ENCODE peak calls at places on chromosome 1, in nine cellular contexts. One of them, this sample, is unnamed.

GRCh38 chr1:50080904-50081586 is 27.7 kb upstream of the ELAVL4 start:
- DNase-seq in ovary: no peak
- DNase-seq in cardiac muscle cell: no peak
- DNase-seq in BJ: no peak
- DNase-seq in psoas muscle: no peak
- DNase-seq in tibial artery: no peak
- DNase-seq in CD8-positive, alpha-beta memory T cell: no peak
- DNase-seq in left ventricle myocardium inferior: no peak
- DNase-seq in NT2/D1: no peak
- DNase-seq in this sample: no peak

GRCh38 chr1:92877792-92878191 is 46.0 kb downstream of the RPL5 start:
- DNase-seq in ovary: no peak
- DNase-seq in cardiac muscle cell: no peak
- DNase-seq in BJ: no peak
- DNase-seq in psoas muscle: no peak
- DNase-seq in tibial artery: no peak
- DNase-seq in CD8-positive, alpha-beta memory T cell: no peak
- DNase-seq in left ventricle myocardium inferior: no peak
- DNase-seq in NT2/D1: no peak
- DNase-seq in this sample: no peak

GRCh38 chr1:156705918-156706646 is 699 bp upstream of the CRABP2 start:
- DNase-seq in ovary: peak; percentile 83
- DNase-seq in cardiac muscle cell: peak; percentile 85
- DNase-seq in BJ: no peak
- DNase-seq in psoas muscle: peak; percentile 68
- DNase-seq in tibial artery: peak; percentile 74
- DNase-seq in CD8-positive, alpha-beta memory T cell: peak; percentile 62
- DNase-seq in left ventricle myocardium inferior: peak; percentile 60
- DNase-seq in NT2/D1: peak; percentile 93
- DNase-seq in this sample: peak; percentile 69

GRCh38 chr1:160954158-160955104 is at the start of gene ITLN2:
- DNase-seq in ovary: peak; percentile 28
- DNase-seq in cardiac muscle cell: peak; percentile 68
- DNase-seq in BJ: no peak
- DNase-seq in psoas muscle: no peak
- DNase-seq in tibial artery: no peak
- DNase-seq in CD8-positive, alpha-beta memory T cell: peak; percentile 8
- DNase-seq in left ventricle myocardium inferior: no peak
- DNase-seq in NT2/D1: peak; percentile 79
- DNase-seq in this sample: no peak

GRCh38 chr1:230650300-230650699 is 8.0 kb downstream of the COG2 start:
- DNase-seq in ovary: no peak
- DNase-seq in cardiac muscle cell: no peak
- DNase-seq in BJ: no peak
- DNase-seq in psoas muscle: no peak
- DNase-seq in tibial artery: no peak
- DNase-seq in CD8-positive, alpha-beta memory T cell: no peak
- DNase-seq in left ventricle myocardium inferior: no peak
- DNase-seq in NT2/D1: no peak
- DNase-seq in this sample: no peak

GRCh38 chr1:26700711-26701110 is 4.9 kb downstream of the ARID1A start:
- DNase-seq in ovary: no peak
- DNase-seq in cardiac muscle cell: no peak
- DNase-seq in BJ: no peak
- DNase-seq in psoas muscle: no peak
- DNase-seq in tibial artery: no peak
- DNase-seq in CD8-positive, alpha-beta memory T cell: no peak
- DNase-seq in left ventricle myocardium inferior: no peak
- DNase-seq in NT2/D1: no peak
- DNase-seq in this sample: no peak

GRCh38 chr1:24175033-24175755 is 11.9 kb downstream of the IFNLR1 start:
- DNase-seq in ovary: no peak
- DNase-seq in cardiac muscle cell: no peak
- DNase-seq in BJ: no peak
- DNase-seq in psoas muscle: no peak
- DNase-seq in tibial artery: no peak
- DNase-seq in CD8-positive, alpha-beta memory T cell: no peak
- DNase-seq in left ventricle myocardium inferior: no peak
- DNase-seq in NT2/D1: no peak
- DNase-seq in this sample: no peak

GRCh38 chr1:110746644-110747259 is 72.0 kb upstream of the KCNA3 start:
- DNase-seq in ovary: no peak
- DNase-seq in cardiac muscle cell: peak; percentile 88
- DNase-seq in BJ: no peak
- DNase-seq in psoas muscle: peak; percentile 19
- DNase-seq in tibial artery: no peak
- DNase-seq in CD8-positive, alpha-beta memory T cell: peak; percentile 39
- DNase-seq in left ventricle myocardium inferior: peak; percentile 22
- DNase-seq in NT2/D1: peak; percentile 58
- DNase-seq in this sample: peak; percentile 51

GRCh38 chr1:45617618-45618017 is 6.2 kb downstream of the CCDC17 start:
- DNase-seq in ovary: no peak
- DNase-seq in cardiac muscle cell: no peak
- DNase-seq in BJ: no peak
- DNase-seq in psoas muscle: no peak
- DNase-seq in tibial artery: no peak
- DNase-seq in CD8-positive, alpha-beta memory T cell: no peak
- DNase-seq in left ventricle myocardium inferior: no peak
- DNase-seq in NT2/D1: no peak
- DNase-seq in this sample: no peak

GRCh38 chr1:155466996-155467395 is 95.6 kb downstream of the ASH1L start:
- DNase-seq in ovary: no peak
- DNase-seq in cardiac muscle cell: no peak
- DNase-seq in BJ: peak; percentile 34
- DNase-seq in psoas muscle: no peak
- DNase-seq in tibial artery: no peak
- DNase-seq in CD8-positive, alpha-beta memory T cell: no peak
- DNase-seq in left ventricle myocardium inferior: no peak
- DNase-seq in NT2/D1: no peak
- DNase-seq in this sample: no peak

GRCh38 chr1:95323117-95323516 is 89.1 kb downstream of the RWDD3 start:
- DNase-seq in ovary: no peak
- DNase-seq in cardiac muscle cell: no peak
- DNase-seq in BJ: no peak
- DNase-seq in psoas muscle: no peak
- DNase-seq in tibial artery: no peak
- DNase-seq in CD8-positive, alpha-beta memory T cell: no peak
- DNase-seq in left ventricle myocardium inferior: no peak
- DNase-seq in NT2/D1: no peak
- DNase-seq in this sample: no peak

GRCh38 chr1:44237721-44238457 is 24.6 kb downstream of the DMAP1 start:
- DNase-seq in ovary: peak; percentile 60
- DNase-seq in cardiac muscle cell: peak; percentile 83
- DNase-seq in BJ: peak; percentile 52
- DNase-seq in psoas muscle: no peak
- DNase-seq in tibial artery: peak; percentile 83
- DNase-seq in CD8-positive, alpha-beta memory T cell: no peak
- DNase-seq in left ventricle myocardium inferior: no peak
- DNase-seq in NT2/D1: peak; percentile 71
- DNase-seq in this sample: peak; percentile 66

GRCh38 chr1:74362691-74363090 is 127.5 kb downstream of the TNNI3K start:
- DNase-seq in ovary: no peak
- DNase-seq in cardiac muscle cell: no peak
- DNase-seq in BJ: no peak
- DNase-seq in psoas muscle: no peak
- DNase-seq in tibial artery: no peak
- DNase-seq in CD8-positive, alpha-beta memory T cell: no peak
- DNase-seq in left ventricle myocardium inferior: no peak
- DNase-seq in NT2/D1: no peak
- DNase-seq in this sample: no peak
- H3K36me3 ChIP-seq in ovary: no peaks in the 10 kb centered on the region
- H3K36me3 ChIP-seq in cardiac muscle cell: no peaks in the 10 kb centered on the region
- H3K36me3 ChIP-seq in BJ: no peaks in the 10 kb centered on the region
- H3K36me3 ChIP-seq in psoas muscle: no peaks in the 10 kb centered on the region
- H3K36me3 ChIP-seq in tibial artery: no peaks in the 10 kb centered on the region
- H3K36me3 ChIP-seq in CD8-positive, alpha-beta memory T cell: no peaks in the 10 kb centered on the region
- H3K36me3 ChIP-seq in left ventricle myocardium inferior: peaks cover 9% of the 10 kb centered on the region
- H3K36me3 ChIP-seq in NT2/D1: no peaks in the 10 kb centered on the region
- H3K36me3 ChIP-seq in this sample: no peaks in the 10 kb centered on the region

GRCh38 chr1:35452086-35452485 is 105.1 kb downstream of the KIAA0319L start:
- DNase-seq in ovary: no peak
- DNase-seq in cardiac muscle cell: peak; percentile 23
- DNase-seq in BJ: peak; percentile 36
- DNase-seq in psoas muscle: peak; percentile 44
- DNase-seq in tibial artery: peak; percentile 71
- DNase-seq in CD8-positive, alpha-beta memory T cell: no peak
- DNase-seq in left ventricle myocardium inferior: peak; percentile 60
- DNase-seq in NT2/D1: no peak
- DNase-seq in this sample: no peak
- H3K36me3 ChIP-seq in ovary: no peaks in the 10 kb centered on the region
- H3K36me3 ChIP-seq in cardiac muscle cell: peaks cover 40% of the 10 kb centered on the region
- H3K36me3 ChIP-seq in BJ: peaks cover 8% of the 10 kb centered on the region
- H3K36me3 ChIP-seq in psoas muscle: peaks cover 7% of the 10 kb centered on the region
- H3K36me3 ChIP-seq in tibial artery: peaks cover 32% of the 10 kb centered on the region
- H3K36me3 ChIP-seq in CD8-positive, alpha-beta memory T cell: peaks cover 26% of the 10 kb centered on the region
- H3K36me3 ChIP-seq in left ventricle myocardium inferior: peaks cover 65% of the 10 kb centered on the region
- H3K36me3 ChIP-seq in NT2/D1: peaks cover 83% of the 10 kb centered on the region
- H3K36me3 ChIP-seq in this sample: peaks cover 6% of the 10 kb centered on the region

GRCh38 chr1:36285450-36286101 is 20.6 kb upstream of the SH3D21 start:
- DNase-seq in ovary: peak; percentile 79
- DNase-seq in cardiac muscle cell: peak; percentile 88
- DNase-seq in BJ: no peak
- DNase-seq in psoas muscle: no peak
- DNase-seq in tibial artery: no peak
- DNase-seq in CD8-positive, alpha-beta memory T cell: peak; percentile 49
- DNase-seq in left ventricle myocardium inferior: no peak
- DNase-seq in NT2/D1: peak; percentile 81
- DNase-seq in this sample: no peak
- H3K36me3 ChIP-seq in ovary: no peaks in the 10 kb centered on the region
- H3K36me3 ChIP-seq in cardiac muscle cell: peaks cover 38% of the 10 kb centered on the region
- H3K36me3 ChIP-seq in BJ: peaks cover 21% of the 10 kb centered on the region
- H3K36me3 ChIP-seq in psoas muscle: peaks cover 4% of the 10 kb centered on the region
- H3K36me3 ChIP-seq in tibial artery: peaks cover 39% of the 10 kb centered on the region
- H3K36me3 ChIP-seq in CD8-positive, alpha-beta memory T cell: peaks cover 62% of the 10 kb centered on the region
- H3K36me3 ChIP-seq in left ventricle myocardium inferior: peaks cover 70% of the 10 kb centered on the region
- H3K36me3 ChIP-seq in NT2/D1: peaks cover 91% of the 10 kb centered on the region
- H3K36me3 ChIP-seq in this sample: peaks cover 2% of the 10 kb centered on the region

DNA sequence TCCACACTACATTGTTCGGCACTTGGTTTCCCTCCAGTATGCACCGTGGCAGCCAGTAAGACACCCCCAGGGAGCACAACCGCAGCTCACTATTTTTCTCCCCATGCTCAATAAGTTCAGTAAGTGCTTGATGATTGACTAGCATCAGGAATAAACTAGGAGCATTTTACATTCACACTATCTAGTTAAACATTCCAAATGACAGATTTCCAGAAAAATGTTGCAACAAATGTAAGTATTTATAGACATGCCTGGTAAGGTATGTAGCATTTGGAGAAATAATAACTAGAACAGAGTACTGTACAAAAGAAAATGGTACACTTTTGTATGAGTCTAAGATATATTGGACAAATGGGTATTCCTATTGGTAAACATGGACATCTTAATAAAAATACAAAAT is 92.9 kb downstream of the SLC45A1 start:
- DNase-seq in ovary: no peak
- DNase-seq in cardiac muscle cell: no peak
- DNase-seq in BJ: no peak
- DNase-seq in psoas muscle: no peak
- DNase-seq in tibial artery: no peak
- DNase-seq in CD8-positive, alpha-beta memory T cell: no peak
- DNase-seq in left ventricle myocardium inferior: no peak
- DNase-seq in NT2/D1: no peak
- DNase-seq in this sample: no peak
- H3K36me3 ChIP-seq in ovary: no peaks in the 10 kb centered on the region
- H3K36me3 ChIP-seq in cardiac muscle cell: no peaks in the 10 kb centered on the region
- H3K36me3 ChIP-seq in BJ: peaks cover 1% of the 10 kb centered on the region
- H3K36me3 ChIP-seq in psoas muscle: peaks cover 2% of the 10 kb centered on the region
- H3K36me3 ChIP-seq in tibial artery: no peaks in the 10 kb centered on the region
- H3K36me3 ChIP-seq in CD8-positive, alpha-beta memory T cell: no peaks in the 10 kb centered on the region
- H3K36me3 ChIP-seq in left ventricle myocardium inferior: peaks cover 24% of the 10 kb centered on the region
- H3K36me3 ChIP-seq in NT2/D1: peaks cover 43% of the 10 kb centered on the region
- H3K36me3 ChIP-seq in this sample: no peaks in the 10 kb centered on the region

DNA sequence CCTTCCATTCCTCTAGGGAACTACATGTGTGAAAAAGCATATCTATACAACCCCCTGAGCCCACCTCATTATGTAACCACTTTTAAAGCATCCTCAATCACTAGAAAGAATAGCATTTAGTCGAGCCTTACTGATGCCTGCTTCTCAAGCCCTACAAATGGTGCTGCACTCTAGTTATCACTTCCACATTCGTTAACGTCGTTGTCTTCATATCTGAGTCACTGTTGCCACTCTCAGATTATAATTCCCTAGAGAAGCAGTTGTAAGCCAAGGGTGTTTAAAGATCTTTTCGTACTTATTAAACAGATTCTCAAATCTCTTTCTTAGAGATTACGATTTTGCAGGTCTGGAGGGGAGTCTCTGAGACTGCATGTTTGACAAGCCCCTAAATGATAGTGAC is 16.5 kb downstream of the ATP1B1 start:
- DNase-seq in ovary: no peak
- DNase-seq in cardiac muscle cell: no peak
- DNase-seq in BJ: no peak
- DNase-seq in psoas muscle: no peak
- DNase-seq in tibial artery: no peak
- DNase-seq in CD8-positive, alpha-beta memory T cell: no peak
- DNase-seq in left ventricle myocardium inferior: no peak
- DNase-seq in NT2/D1: no peak
- DNase-seq in this sample: no peak
- H3K36me3 ChIP-seq in ovary: no peaks in the 10 kb centered on the region
- H3K36me3 ChIP-seq in cardiac muscle cell: peaks cover 87% of the 10 kb centered on the region
- H3K36me3 ChIP-seq in BJ: no peaks in the 10 kb centered on the region
- H3K36me3 ChIP-seq in psoas muscle: peaks cover 5% of the 10 kb centered on the region
- H3K36me3 ChIP-seq in tibial artery: no peaks in the 10 kb centered on the region
- H3K36me3 ChIP-seq in CD8-positive, alpha-beta memory T cell: no peaks in the 10 kb centered on the region
- H3K36me3 ChIP-seq in left ventricle myocardium inferior: peaks cover 38% of the 10 kb centered on the region
- H3K36me3 ChIP-seq in NT2/D1: peaks cover 73% of the 10 kb centered on the region
- H3K36me3 ChIP-seq in this sample: peaks cover 4% of the 10 kb centered on the region

GRCh38 chr1:214666674-214667073 is 63.7 kb downstream of the CENPF start:
- DNase-seq in ovary: no peak
- DNase-seq in cardiac muscle cell: no peak
- DNase-seq in BJ: no peak
- DNase-seq in psoas muscle: no peak
- DNase-seq in tibial artery: no peak
- DNase-seq in CD8-positive, alpha-beta memory T cell: no peak
- DNase-seq in left ventricle myocardium inferior: no peak
- DNase-seq in NT2/D1: no peak
- DNase-seq in this sample: no peak
- H3K36me3 ChIP-seq in ovary: no peaks in the 10 kb centered on the region
- H3K36me3 ChIP-seq in cardiac muscle cell: no peaks in the 10 kb centered on the region
- H3K36me3 ChIP-seq in BJ: no peaks in the 10 kb centered on the region
- H3K36me3 ChIP-seq in psoas muscle: no peaks in the 10 kb centered on the region
- H3K36me3 ChIP-seq in tibial artery: no peaks in the 10 kb centered on the region
- H3K36me3 ChIP-seq in CD8-positive, alpha-beta memory T cell: no peaks in the 10 kb centered on the region
- H3K36me3 ChIP-seq in left ventricle myocardium inferior: no peaks in the 10 kb centered on the region
- H3K36me3 ChIP-seq in NT2/D1: peaks cover 68% of the 10 kb centered on the region
- H3K36me3 ChIP-seq in this sample: no peaks in the 10 kb centered on the region